ENCODE peak calls at places on chromosome 10, in nine cellular contexts. X, Z, C, G, W, J, A, F and K are unnamed samples.

GRCh38 chr10:114761205-114762193 is 60.1 kb upstream of the FHIP2A start:
- DNase-seq in X (no peak), A (no peak), Z (no peak), C (no peak), J (no peak), F (no peak), G (no peak), W (no peak), K (no peak)

GRCh38 chr10:33484787-33485186 is 150.3 kb upstream of the NRP1 start:
- DNase-seq in A (no peak), W (no peak), C (no peak), Z (no peak), J (no peak), G (no peak), X (no peak), F (no peak), K (no peak)

GRCh38 chr10:93461807-93462178 is 20.3 kb downstream of the MYOF start:
- DNase-seq in F (no peak), J (no peak), G (no peak), C (no peak), W (peak), X (peak), A (no peak), Z (no peak), K (no peak)

GRCh38 chr10:74909665-74910064 is 83.3 kb downstream of the KAT6B start:
- DNase-seq in X (no peak), F (no peak), J (no peak), A (no peak), G (no peak), Z (no peak), C (peak), W (peak), K (no peak)

GRCh38 chr10:15419279-15419874 is 48.3 kb upstream of the FAM171A1 start:
- DNase-seq in Z (no peak), C (peak), X (no peak), W (peak), J (peak), A (no peak), F (peak), G (peak), K (no peak)

GRCh38 chr10:120824864-120825263 is 26.3 kb upstream of the WDR11 start:
- DNase-seq in A (no peak), J (no peak), X (no peak), Z (peak), C (peak), G (peak), F (peak), W (peak), K (no peak)

GRCh38 chr10:78458983-78459638 is 425.4 kb downstream of the RPS24 start:
- DNase-seq in W (peak), F (no peak), X (peak), A (no peak), J (peak), Z (no peak), G (no peak), C (peak), K (no peak)

GRCh38 chr10:47020491-47020890 is 109.3 kb downstream of the PTPN20 start:
- DNase-seq in A (no peak), X (peak), J (peak), F (no peak), W (no peak), C (peak), Z (peak), G (no peak), K (peak)

GRCh38 chr10:114413398-114413797 is 9.1 kb upstream of the AFAP1L2 start:
- DNase-seq in W (peak), C (peak), A (no peak), X (peak), J (no peak), G (no peak), Z (peak), F (no peak), K (peak)

GRCh38 chr10:21535494-21535818 is 1.4 kb downstream of the MLLT10 start:
- DNase-seq in C (no peak), Z (no peak), G (no peak), A (no peak), J (no peak), X (no peak), F (no peak), W (peak), K (no peak)

GRCh38 chr10:5566606-5567005 is 41.8 kb downstream of the CALML3 start:
- DNase-seq in W (peak), C (peak), A (peak), J (no peak), Z (no peak), X (no peak), F (no peak), G (no peak), K (no peak)

GRCh38 chr10:92773776-92774175 is 74.5 kb upstream of the EXOC6 start:
- DNase-seq in G (no peak), A (no peak), W (no peak), X (no peak), Z (no peak), C (no peak), F (no peak), J (no peak), K (no peak)

GRCh38 chr10:338176-339037 is 203.2 kb downstream of the ZMYND11 start:
- DNase-seq in Z (peak), A (no peak), F (no peak), J (no peak), X (peak), W (peak), G (no peak), C (no peak), K (no peak)

GRCh38 chr10:3825244-3825643 is 40.2 kb upstream of the KLF6 start:
- DNase-seq in A (no peak), Z (no peak), J (no peak), X (no peak), F (no peak), G (no peak), W (peak), C (peak), K (no peak)

GRCh38 chr10:91598211-91598981 is 34.5 kb downstream of the PPP1R3C start:
- DNase-seq in C (peak), F (no peak), Z (no peak), A (no peak), X (no peak), J (no peak), G (no peak), W (peak), K (no peak)

GRCh38 chr10:126118476-126118875 is 222.1 kb downstream of the FANK1 start:
- DNase-seq in J (no peak), C (no peak), Z (no peak), X (no peak), W (no peak), G (no peak), F (no peak), A (no peak), K (no peak)

GRCh38 chr10:44959243-44960097 is at the start of gene RASSF4:
- DNase-seq in A (peak), Z (peak), W (peak), F (peak), G (peak), J (peak), X (peak), C (peak), K (peak)
- TF ChIP-seq CTCF in A (no peak), Z (no peak), W (no peak), F (no peak), G (no peak), J (no peak), X (no peak), C (no peak), K (no peak)

DNA sequence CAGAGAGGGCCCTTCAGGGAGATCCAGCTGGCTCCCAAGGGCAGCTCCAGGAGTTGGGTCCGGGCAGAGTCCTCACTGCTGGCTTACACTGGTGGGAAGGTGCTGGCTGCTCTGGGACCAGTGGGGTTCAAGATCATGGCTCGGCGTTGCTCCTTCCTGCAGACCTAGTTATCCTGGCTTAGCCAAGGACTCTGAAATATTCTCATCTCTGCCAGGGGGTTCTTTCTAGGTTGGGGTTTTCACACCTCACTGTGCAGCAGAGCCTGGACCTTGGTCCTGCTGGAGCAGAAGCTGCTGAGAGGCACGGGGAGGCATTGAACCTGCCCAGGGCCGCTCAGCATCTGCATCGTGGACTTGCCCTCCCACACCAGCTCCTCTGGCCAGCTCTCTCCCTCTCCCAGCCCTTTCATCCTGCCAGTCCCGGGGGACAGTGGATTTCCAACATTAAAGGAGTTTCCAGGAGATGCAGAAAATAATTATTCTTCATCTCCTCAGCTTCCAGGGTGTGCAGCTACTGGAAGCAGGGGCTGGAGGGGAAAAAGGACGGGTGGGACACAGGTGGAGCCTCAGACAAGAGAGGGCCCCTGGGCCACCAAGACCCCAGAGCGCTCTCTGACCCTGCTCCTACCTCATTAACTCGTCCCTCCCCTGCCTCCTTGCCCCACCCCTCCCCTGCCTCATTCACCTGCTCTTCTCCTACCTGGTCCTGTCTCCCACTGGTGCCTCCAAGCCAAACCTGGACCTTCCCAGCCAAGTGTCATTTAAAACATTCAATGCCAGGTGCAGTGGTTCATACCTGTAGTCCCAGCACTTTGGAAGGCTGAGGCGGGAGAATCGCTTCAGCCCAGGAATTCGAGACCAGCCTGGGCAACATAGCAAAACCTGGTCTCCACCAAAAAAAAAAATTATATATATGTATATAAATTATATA is 42.5 kb downstream of the JAKMIP3 start:
- DNase-seq in X (no peak), G (no peak), A (no peak), Z (no peak), F (no peak), C (no peak), J (no peak), W (no peak), K (peak)
- TF ChIP-seq CTCF in X (no peak), G (no peak), A (no peak), Z (no peak), F (no peak), C (no peak), J (no peak), W (no peak), K (no peak)

GRCh38 chr10:101012525-101013364 is 13.1 kb downstream of the LZTS2 start:
- DNase-seq in Z (peak), J (peak), A (peak), F (peak), C (peak), X (peak), G (peak), W (peak), K (peak)

GRCh38 chr10:101010329-101010728 is 10.7 kb downstream of the LZTS2 start:
- DNase-seq in A (no peak), W (no peak), C (no peak), J (no peak), X (no peak), Z (no peak), F (no peak), G (no peak), K (no peak)

GRCh38 chr10:101014230-101014884 is 14.7 kb downstream of the LZTS2 start:
- DNase-seq in F (peak), A (peak), G (peak), W (peak), J (no peak), C (peak), Z (peak), X (peak), K (peak)

GRCh38 chr10:101013365-101013825 is 13.8 kb downstream of the LZTS2 start:
- DNase-seq in X (no peak), G (no peak), J (no peak), W (no peak), A (no peak), C (no peak), F (no peak), Z (no peak), K (no peak)

GRCh38 chr10:101011517-101012423 is 12.2 kb downstream of the LZTS2 start:
- DNase-seq in G (peak), A (no peak), X (no peak), W (peak), Z (no peak), F (peak), J (no peak), C (peak), K (no peak)
- TF ChIP-seq CTCF in G (peak), A (no peak), X (no peak), W (peak), Z (no peak), F (peak), J (peak), C (peak), K (no peak)

GRCh38 chr10:96023168-96023567 is 20.2 kb upstream of the CCNJ start:
- DNase-seq in C (no peak), Z (no peak), X (no peak), F (no peak), W (no peak), J (no peak), G (no peak), A (no peak), K (no peak)

GRCh38 chr10:96021332-96021731 is 22.1 kb upstream of the CCNJ start:
- DNase-seq in C (no peak), X (no peak), G (no peak), F (no peak), A (no peak), J (no peak), Z (no peak), W (no peak), K (no peak)

GRCh38 chr10:96022739-96023138 is 20.6 kb upstream of the CCNJ start:
- DNase-seq in C (no peak), J (no peak), A (no peak), F (no peak), G (no peak), X (no peak), W (no peak), Z (no peak), K (no peak)

GRCh38 chr10:96025566-96025965 is 17.8 kb upstream of the CCNJ start:
- DNase-seq in G (no peak), X (no peak), W (peak), J (no peak), A (no peak), F (peak), C (no peak), Z (no peak), K (no peak)
- TF ChIP-seq CTCF in G (peak), X (no peak), W (peak), J (peak), A (no peak), F (no peak), C (peak), Z (no peak), K (no peak)

DNA sequence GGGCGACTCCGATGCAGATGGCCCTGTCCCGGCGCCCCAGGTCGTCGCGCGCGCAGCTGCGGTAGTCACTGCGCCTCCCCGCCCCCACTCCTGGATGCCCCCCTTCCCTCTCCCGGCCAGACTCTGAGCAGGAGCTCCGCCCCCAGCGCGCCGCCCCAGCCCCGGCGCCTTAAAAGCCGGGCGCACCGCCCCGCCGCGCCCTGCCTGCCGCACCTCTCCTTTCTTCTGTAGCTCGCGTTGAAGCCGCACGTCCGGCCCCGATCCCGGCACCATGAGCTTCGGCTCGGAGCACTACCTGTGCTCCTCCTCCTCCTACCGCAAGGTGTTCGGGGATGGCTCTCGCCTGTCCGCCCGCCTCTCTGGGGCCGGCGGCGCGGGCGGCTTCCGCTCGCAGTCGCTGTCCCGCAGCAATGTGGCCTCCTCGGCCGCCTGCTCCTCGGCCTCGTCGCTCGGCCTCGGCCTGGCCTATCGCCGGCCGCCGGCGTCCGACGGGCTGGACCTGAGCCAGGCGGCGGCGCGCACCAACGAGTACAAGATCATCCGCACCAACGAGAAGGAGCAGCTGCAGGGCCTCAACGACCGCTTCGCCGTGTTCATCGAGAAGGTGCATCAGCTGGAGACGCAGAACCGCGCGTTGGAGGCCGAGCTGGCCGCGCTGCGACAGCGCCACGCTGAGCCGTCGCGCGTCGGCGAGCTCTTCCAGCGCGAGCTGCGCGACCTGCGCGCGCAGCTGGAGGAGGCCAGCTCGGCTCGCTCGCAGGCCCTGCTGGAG is at the start of gene INA:
- DNase-seq in A (no peak), J (no peak), Z (no peak), G (peak), F (peak), W (no peak), X (no peak), C (no peak), K (no peak)
- TF ChIP-seq CTCF in A (no peak), J (no peak), Z (no peak), G (no peak), F (no peak), W (no peak), X (no peak), C (no peak), K (no peak)

GRCh38 chr10:60441515-60441914 is 51.8 kb upstream of the ANK3 start:
- DNase-seq in X (no peak), G (no peak), A (no peak), C (peak), Z (no peak), F (no peak), W (peak), J (no peak), K (no peak)
- TF ChIP-seq CTCF in X (no peak), G (peak), A (no peak), C (peak), Z (peak), F (peak), W (peak), J (peak), K (no peak)

DNA sequence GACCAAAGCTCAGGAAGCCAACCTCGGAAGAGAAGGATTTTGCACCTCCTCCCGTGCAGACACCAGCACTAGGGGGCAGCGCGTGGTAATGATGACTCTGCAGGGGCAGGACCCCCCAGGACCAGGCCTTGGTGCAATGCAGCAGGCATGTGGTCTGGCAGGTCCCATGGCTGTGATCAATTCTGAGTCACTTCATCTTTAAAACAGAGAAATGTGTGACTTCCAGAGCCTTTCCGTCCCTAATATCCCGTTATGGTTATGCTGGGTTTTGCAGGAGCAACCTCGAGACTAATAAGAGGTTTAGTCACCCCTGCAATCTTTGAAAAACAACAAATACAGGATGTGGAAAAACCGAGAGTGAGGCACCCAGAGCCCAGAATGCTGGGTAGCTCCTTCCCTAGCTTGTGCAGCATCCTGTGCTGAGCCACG is 30.2 kb upstream of the GJD4 start:
- DNase-seq in W (peak), X (peak), A (no peak), J (peak), C (peak), G (no peak), F (peak), Z (no peak), K (no peak)
- TF ChIP-seq CTCF in W (peak), X (no peak), A (no peak), J (peak), C (peak), G (peak), F (peak), Z (no peak), K (no peak)

DNA sequence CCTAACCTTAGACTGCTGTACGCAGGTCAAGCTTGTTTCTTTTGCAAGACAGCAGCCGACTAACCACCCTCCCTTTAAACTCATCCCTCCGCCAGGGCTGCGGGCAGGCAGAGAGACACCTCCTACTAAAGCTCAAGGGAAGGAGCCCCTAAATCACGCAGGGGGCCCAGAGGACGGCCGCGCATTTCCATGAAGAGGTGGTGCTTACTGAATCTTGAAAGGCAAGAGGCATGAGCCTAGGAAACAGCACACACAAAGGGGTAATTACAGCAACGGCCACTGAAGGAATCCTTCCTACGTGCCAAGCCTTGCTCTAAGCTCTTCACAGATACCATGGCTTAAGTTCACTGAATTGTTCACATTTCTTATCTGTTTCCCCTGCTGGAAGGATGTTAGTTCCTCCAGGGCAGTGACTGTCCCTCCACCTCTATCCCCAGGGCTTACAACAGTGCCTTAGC is 90.1 kb downstream of the PROSER2 start:
- DNase-seq in Z (no peak), F (no peak), W (no peak), A (no peak), J (no peak), C (no peak), X (peak), G (no peak), K (no peak)
- TF ChIP-seq CTCF in Z (no peak), F (no peak), W (no peak), A (no peak), J (no peak), C (no peak), X (no peak), G (no peak), K (no peak)

DNA sequence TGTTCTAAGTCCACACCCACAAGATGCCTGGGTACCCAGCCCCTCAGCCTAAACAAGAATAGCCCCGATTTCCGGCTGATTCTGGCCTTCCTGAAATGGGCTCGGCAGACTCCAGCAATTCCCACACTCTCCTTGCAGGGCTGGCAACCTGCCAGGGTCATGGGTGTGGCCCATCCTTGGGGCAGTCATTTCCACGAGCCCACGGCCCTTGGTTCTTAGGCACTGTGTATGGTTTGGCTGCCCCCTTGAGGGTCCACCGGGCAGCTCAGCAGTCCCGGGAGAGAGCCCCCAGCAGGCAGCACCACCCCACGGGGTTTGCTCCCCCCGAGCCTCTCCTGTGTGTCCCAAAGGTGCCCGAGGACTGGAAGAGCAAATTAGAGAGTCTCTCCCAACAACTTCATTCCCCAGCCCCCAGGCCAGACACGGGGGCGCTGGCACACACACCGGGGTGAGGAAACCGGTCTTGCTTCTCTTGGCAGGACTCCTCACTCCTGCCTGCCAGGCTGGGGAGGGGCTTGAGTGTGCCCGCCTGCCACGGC is 142.2 kb downstream of the EMX2 start:
- DNase-seq in Z (no peak), G (peak), C (no peak), W (peak), F (no peak), X (peak), A (no peak), J (no peak), K (peak)
- TF ChIP-seq CTCF in Z (no peak), G (no peak), C (no peak), W (peak), F (no peak), X (no peak), A (no peak), J (no peak), K (no peak)